ENCODE peak calls at places on chromosome 14, in four cellular contexts. G is GM23338, Z is HCT116, S is MM.1S. V is an unnamed sample.
A peak's percentile ranks its signal among the peaks of the same experiment; 100 is the strongest.

GRCh38 chr14:24110060-24110459 is 4.5 kb upstream of the DCAF11 start:
- DNase-seq in G (no peak), Z (no peak), S (peak; percentile 80), V (no peak)

GRCh38 chr14:102510616-102511520 is 1.3 kb upstream of the ANKRD9 start:
- DNase-seq in Z (no peak), G (peak; percentile 94), S (no peak), V (peak; percentile 43)

GRCh38 chr14:50308363-50308762 is 3.7 kb downstream of the L2HGDH start:
- DNase-seq in S (no peak), G (no peak), Z (no peak), V (no peak)

GRCh38 chr14:91068642-91069041 is 8.2 kb upstream of the RPS6KA5 start:
- DNase-seq in G (no peak), Z (no peak), S (no peak), V (no peak)

GRCh38 chr14:68683326-68683725 is 109.5 kb downstream of the ZFP36L1 start:
- DNase-seq in S (no peak), Z (no peak), G (no peak), V (no peak)

GRCh38 chr14:60565211-60565610 is 56.3 kb downstream of the SIX6 start:
- DNase-seq in G (no peak), Z (no peak), S (no peak), V (peak; percentile 50)

GRCh38 chr14:50821471-50822464 is 9.2 kb downstream of the NIN start:
- DNase-seq in S (no peak), Z (no peak), G (peak; percentile 55), V (no peak)

GRCh38 chr14:77965050-77965449 is 165.1 kb downstream of the ADCK1 start:
- DNase-seq in Z (no peak), G (no peak), S (no peak), V (no peak)

GRCh38 chr14:34460841-34461240 is 1.2 kb downstream of the SPTSSA start:
- DNase-seq in G (no peak), S (no peak), Z (no peak), V (no peak)

GRCh38 chr14:54346257-54346656 is 50.5 kb upstream of the CDKN3 start:
- DNase-seq in S (no peak), Z (no peak), G (no peak), V (no peak)

GRCh38 chr14:75050852-75051555 is at the start of gene MLH3:
- DNase-seq in Z (peak; percentile 65), G (peak; percentile 97), S (peak; percentile 73), V (peak; percentile 68)

GRCh38 chr14:62739647-62740046 is 305.6 kb downstream of the KCNH5 start:
- DNase-seq in Z (no peak), G (no peak), S (no peak), V (no peak)

GRCh38 chr14:87833026-87833425 is 160.0 kb downstream of the GALC start:
- DNase-seq in S (no peak), G (no peak), Z (no peak), V (no peak)

GRCh38 chr14:55240526-55241178 is 30.6 kb upstream of the FBXO34 start:
- DNase-seq in Z (no peak), G (peak; percentile 88), S (no peak), V (no peak)

GRCh38 chr14:68231832-68232642 is 412.5 kb downstream of the RAD51B start:
- DNase-seq in S (no peak), G (no peak), Z (no peak), V (no peak)

GRCh38 chr14:28661171-28661772 is 105.3 kb upstream of the FOXG1 start:
- DNase-seq in Z (no peak), S (no peak), G (peak; percentile 93), V (no peak)

GRCh38 chr14:71399057-71399487 is 491.8 kb downstream of the PCNX1 start:
- DNase-seq in G (no peak), S (no peak), Z (no peak), V (peak; percentile 57)

GRCh38 chr14:24251880-24252288 is 9.5 kb upstream of the TINF2 start:
- DNase-seq in G (peak; percentile 36), S (no peak), Z (no peak), V (no peak)

GRCh38 chr14:64722842-64723447 is 18.7 kb downstream of the PLEKHG3 start:
- DNase-seq in Z (no peak), S (no peak), G (no peak), V (no peak)

GRCh38 chr14:64720190-64720589 is 16.0 kb downstream of the PLEKHG3 start:
- DNase-seq in Z (peak; percentile 93), S (no peak), G (no peak), V (no peak)

GRCh38 chr14:64723691-64724577 is 19.7 kb downstream of the PLEKHG3 start:
- DNase-seq in S (no peak), G (no peak), Z (no peak), V (no peak)

GRCh38 chr14:64721391-64721791 is 17.2 kb downstream of the PLEKHG3 start:
- DNase-seq in Z (no peak), S (no peak), G (no peak), V (no peak)

GRCh38 chr14:64721899-64722298 is 17.7 kb downstream of the PLEKHG3 start:
- DNase-seq in G (no peak), S (no peak), Z (no peak), V (no peak)
- H3K27ac ChIP-seq in G (no peak overlapping the region), S (no peak overlapping the region), Z (peak overlapping the region; percentile 76), V (no peak overlapping the region)

DNA sequence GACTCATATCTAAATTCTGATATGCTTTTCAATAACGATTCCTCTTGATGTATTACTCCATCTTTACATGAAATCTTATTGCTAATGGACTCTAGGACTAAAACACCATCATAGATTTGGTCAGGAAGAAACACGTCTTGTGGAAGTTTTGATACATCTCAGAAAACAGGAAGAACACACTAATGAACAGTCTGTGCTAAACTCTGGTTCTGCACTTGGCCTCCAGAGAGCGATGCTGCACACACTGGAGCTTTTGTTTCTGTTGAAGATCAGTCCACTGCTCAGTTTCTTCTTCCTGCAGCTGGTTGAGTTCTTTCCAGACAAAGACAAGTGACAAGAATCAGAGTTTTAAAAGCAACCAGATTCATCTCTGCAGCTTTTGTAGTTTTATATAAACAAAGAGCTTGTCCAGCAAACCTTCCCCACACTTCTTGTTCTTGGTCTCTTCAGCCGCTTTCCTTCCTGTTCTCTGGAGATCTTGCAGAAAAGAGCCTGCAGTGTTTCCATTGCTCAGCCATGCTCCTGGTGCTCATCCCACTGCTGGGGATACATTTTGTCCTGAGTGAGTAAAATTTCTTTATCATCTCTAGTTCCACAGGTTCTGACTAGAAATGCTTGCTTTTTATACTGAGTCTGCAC is 229.1 kb upstream of the OR4E1 start:
- DNase-seq in S (no peak), G (no peak), Z (no peak), V (peak; percentile 77)
- TF ChIP-seq EZH2phosphoT487 in S (no peak), G (no peak), Z (no peak), V (no peak)

DNA sequence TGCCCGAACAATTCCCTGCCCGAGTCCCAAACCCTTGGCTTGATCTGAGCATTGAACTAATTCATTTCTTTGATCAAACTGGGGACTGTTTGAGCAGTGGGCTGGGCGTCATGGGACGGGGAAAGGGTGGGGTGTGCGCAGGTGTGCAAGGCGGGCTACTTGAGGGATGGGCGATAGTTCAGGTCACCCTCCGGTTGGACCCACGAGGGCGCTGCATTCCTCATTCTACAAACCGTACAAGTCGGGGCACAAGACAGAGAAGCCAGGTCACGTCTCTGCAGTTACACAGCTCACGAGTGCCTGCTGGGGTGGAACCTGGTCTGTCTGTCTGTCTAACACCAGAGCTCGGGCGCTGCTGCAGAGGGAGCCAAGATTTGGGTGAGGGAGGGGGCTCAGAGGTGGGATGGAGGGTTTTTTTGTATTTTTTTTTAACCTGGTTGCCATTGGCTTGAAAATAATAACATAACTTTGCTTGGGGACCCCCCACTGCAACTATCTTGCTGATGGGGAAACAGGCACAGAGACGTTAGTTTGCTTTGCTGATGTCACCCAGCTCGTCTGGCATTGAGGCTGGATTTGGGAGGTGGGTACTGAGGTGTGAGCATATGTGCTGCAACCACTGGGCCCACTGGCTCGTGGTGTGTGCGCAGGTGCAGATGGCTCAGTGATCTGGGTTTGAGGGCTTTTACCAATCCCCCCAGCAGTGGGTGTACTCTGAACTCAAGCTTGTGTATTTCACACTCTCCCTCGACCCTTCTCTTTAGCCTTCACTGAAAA is 7.6 kb upstream of the RTL1 start:
- DNase-seq in G (no peak), Z (no peak), S (no peak), V (no peak)
- H3K27ac ChIP-seq in G (no peak overlapping the region), Z (no peak overlapping the region), S (no peak overlapping the region), V (no peak overlapping the region)

DNA sequence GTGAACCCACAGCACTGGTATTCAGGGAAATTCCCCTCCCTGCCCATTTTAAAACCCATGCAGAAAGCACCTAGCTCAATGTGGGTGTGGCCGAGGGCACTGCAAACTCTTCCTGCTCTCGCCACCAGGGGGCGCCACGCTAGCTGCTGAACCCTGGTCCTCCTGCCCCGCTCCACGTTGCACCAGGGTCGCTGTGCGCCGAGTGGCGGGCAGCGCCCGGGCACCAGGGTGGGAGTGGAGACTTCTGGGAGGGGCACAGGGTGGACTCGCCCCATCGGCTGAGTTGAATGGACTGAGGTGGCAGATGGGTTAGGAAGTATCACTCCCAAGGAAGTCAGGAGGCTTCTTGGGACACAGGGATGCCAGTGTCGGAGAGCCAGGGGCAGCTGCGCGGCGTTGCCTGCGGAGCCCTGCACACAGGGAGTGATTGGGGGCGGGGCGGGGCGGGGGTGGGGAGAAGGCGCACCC is 48.1 kb upstream of the BCL11B start:
- DNase-seq in Z (peak; percentile 21), G (peak; percentile 84), S (peak; percentile 43), V (peak; percentile 51)
- TF ChIP-seq EZH2phosphoT487 in Z (no peak), G (no peak), S (no peak), V (no peak)

DNA sequence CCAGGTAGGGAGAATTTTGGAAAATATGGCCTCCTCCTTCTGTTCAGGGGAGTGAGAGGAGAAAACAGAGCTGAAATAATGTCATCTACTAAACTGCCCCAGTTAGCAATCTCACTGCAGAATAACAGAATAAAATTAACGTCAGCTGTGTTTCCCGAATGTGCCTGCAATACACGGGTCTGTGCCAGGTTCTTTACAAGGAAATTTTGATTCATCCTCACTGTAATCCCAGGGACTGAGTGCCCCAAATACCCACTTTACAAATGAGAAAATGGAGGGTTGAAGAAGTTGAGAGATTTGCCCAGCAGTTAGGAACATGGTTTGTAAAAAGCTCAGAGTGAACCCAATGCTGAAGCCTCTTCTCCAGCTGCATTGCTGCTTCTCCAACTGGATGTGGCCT is 21.3 kb upstream of the SERPINA6 start:
- DNase-seq in S (no peak), Z (no peak), G (no peak), V (no peak)
- H3K27ac ChIP-seq in S (no peak overlapping the region), Z (no peak overlapping the region), G (no peak overlapping the region), V (no peak overlapping the region)

DNA sequence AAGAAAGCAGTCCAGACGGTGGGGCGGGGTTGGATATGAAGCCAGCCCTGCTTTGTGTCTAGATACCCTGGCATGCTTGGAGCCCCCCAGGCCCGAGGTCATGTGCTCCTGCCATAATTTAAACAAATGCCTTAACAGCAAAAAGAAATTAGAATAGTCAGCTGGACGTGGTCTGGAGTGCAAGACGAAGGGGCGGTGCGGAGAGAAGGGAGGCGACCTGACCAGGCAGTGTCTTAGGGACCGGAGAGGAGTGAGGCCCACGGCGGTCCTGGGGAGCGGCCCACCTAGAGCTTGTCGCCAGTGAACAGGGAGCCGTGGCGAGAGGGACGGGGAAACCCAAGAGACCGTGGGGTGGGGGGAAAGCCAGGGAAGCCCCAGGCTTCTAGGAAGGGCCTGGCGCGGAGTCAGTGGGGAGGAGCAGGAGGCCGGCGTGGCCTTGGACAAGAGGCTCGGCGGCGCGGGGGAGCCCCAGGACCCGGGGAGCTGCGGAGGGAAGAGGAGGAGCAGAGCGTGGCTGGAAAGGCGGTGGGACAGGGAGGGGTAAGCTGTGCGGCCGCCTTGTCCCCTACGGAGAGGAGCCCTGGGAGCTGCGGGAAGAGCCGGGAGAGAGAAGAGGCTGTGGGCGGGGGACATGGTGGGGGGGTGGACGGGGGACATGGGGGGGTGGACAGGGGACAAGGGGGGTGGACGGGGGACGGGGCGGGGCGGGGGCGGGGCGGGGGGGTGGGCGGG is 118.5 kb upstream of the C14orf180 start:
- DNase-seq in G (peak; percentile 86), S (no peak), Z (no peak), V (no peak)
- TF ChIP-seq EZH2phosphoT487 in G (no peak), S (no peak), Z (no peak), V (no peak)